ENCODE peak calls at places on chromosomes 13 and 19, in eight cellular contexts. Q is choroid plexus epithelial cell; W is SW480; I is hippocampal formation; L is A172; K is MM.1S; V is stimulated activated CD4-positive, alpha-beta T cell treated with anti-CD3 and anti-CD28 coated beads, Interleukin-12 subunit alpha, Interleukin-12 subunit beta, amount 100 ng/mL, for 24 hours; C is Peyer's patch. M is an unnamed sample.
A peak's percentile ranks its signal among the peaks of the same experiment; 100 is the strongest.

GRCh38 chr19:2523630-2524311 is 47.8 kb downstream of the GADD45B start:
- DNase-seq in W (peak; percentile 87), V (no peak), Q (peak; percentile 68), C (no peak), L (peak; percentile 95), K (no peak), I (peak; percentile 23), M (no peak)

GRCh38 chr13:52615817-52616216 is 26.4 kb upstream of the HNRNPA1L2 start:
- DNase-seq in L (no peak), C (no peak), I (no peak), V (no peak), K (peak; percentile 28), W (peak; percentile 15), Q (no peak), M (no peak)

GRCh38 chr13:109649713-109650112 is 136.7 kb downstream of the IRS2 start:
- DNase-seq in I (no peak), W (no peak), C (no peak), L (no peak), V (no peak), K (no peak), Q (no peak), M (no peak)

GRCh38 chr13:49292742-49293498 is 45.2 kb downstream of the CDADC1 start:
- DNase-seq in W (peak; percentile 23), C (no peak), V (no peak), Q (peak; percentile 91), K (no peak), I (no peak), L (no peak), M (no peak)

GRCh38 chr13:73334459-73334858 is 275.7 kb downstream of the KLF5 start:
- DNase-seq in L (no peak), K (no peak), I (no peak), V (no peak), W (no peak), C (no peak), Q (no peak), M (no peak)

GRCh38 chr19:41935781-41936415 is 7.6 kb upstream of the ERFL start:
- DNase-seq in K (no peak), I (no peak), Q (no peak), C (no peak), W (no peak), L (peak; percentile 29), V (no peak), M (no peak)

GRCh38 chr13:93660664-93661063 is 434.1 kb downstream of the GPC6 start:
- DNase-seq in Q (no peak), I (no peak), C (no peak), K (no peak), V (no peak), L (no peak), W (no peak), M (no peak)

GRCh38 chr19:10290876-10291553 is 1.3 kb downstream of the ICAM5 start:
- DNase-seq in Q (peak; percentile 59), I (no peak), K (peak; percentile 32), W (peak; percentile 59), L (peak; percentile 33), V (no peak), C (peak; percentile 51), M (peak; percentile 69)

GRCh38 chr19:850221-850978 is 1.7 kb upstream of the ELANE start:
- DNase-seq in K (no peak), V (no peak), L (peak; percentile 88), W (peak; percentile 32), C (peak; percentile 42), I (no peak), Q (peak; percentile 90), M (no peak)

GRCh38 chr13:78239681-78240080 is 321.1 kb upstream of the EDNRB start:
- DNase-seq in L (no peak), V (no peak), C (no peak), W (peak; percentile 11), I (no peak), Q (no peak), K (no peak), M (no peak)

GRCh38 chr19:51372021-51372648 is 319 bp downstream of the NKG7 start:
- DNase-seq in K (no peak), C (no peak), V (no peak), Q (no peak), L (no peak), W (no peak), I (no peak), M (no peak)

GRCh38 chr13:73274147-73274546 is 215.3 kb downstream of the KLF5 start:
- DNase-seq in K (no peak), L (peak; percentile 37), V (no peak), Q (peak; percentile 26), I (no peak), C (no peak), W (no peak), M (no peak)

GRCh38 chr19:343941-344624 is 513 bp downstream of the MIER2 start:
- DNase-seq in Q (peak; percentile 21), I (no peak), K (no peak), C (no peak), V (peak; percentile 8), L (peak; percentile 23), W (no peak), M (peak; percentile 80)

GRCh38 chr19:38650911-38651584 is 3.6 kb downstream of the ACTN4 start:
- DNase-seq in I (no peak), W (peak; percentile 67), L (peak; percentile 65), V (no peak), C (no peak), K (no peak), Q (peak; percentile 48), M (no peak)

GRCh38 chr13:47991859-47992258 is 9.2 kb downstream of the SUCLA2 start:
- DNase-seq in L (no peak), K (no peak), I (no peak), W (no peak), V (no peak), C (no peak), Q (no peak), M (no peak)

GRCh38 chr19:13020002-13020414 is 24.7 kb downstream of the NFIX start:
- DNase-seq in I (no peak), C (no peak), Q (no peak), K (no peak), W (no peak), L (no peak), V (no peak), M (no peak)

GRCh38 chr13:37488682-37489081 is 109.9 kb downstream of the POSTN start:
- DNase-seq in K (no peak), V (no peak), I (no peak), Q (peak; percentile 53), L (no peak), W (no peak), C (no peak), M (no peak)

GRCh38 chr13:106291006-106291405 is 244.5 kb downstream of the EFNB2 start:
- DNase-seq in Q (peak; percentile 73), W (no peak), I (no peak), C (no peak), V (no peak), L (peak; percentile 48), K (no peak), M (no peak)

GRCh38 chr19:30682576-30683536 is 310.7 kb downstream of the ZNF536 start:
- DNase-seq in L (peak; percentile 79), W (peak; percentile 52), V (peak; percentile 51), C (peak; percentile 32), Q (peak; percentile 87), K (peak; percentile 30), I (peak; percentile 77), M (peak; percentile 80)

GRCh38 chr13:96898212-96898611 is 96.1 kb downstream of the OXGR1 start:
- DNase-seq in C (no peak), I (no peak), W (no peak), Q (peak; percentile 11), V (no peak), K (no peak), L (no peak), M (no peak)

GRCh38 chr13:37163626-37164365 is 58.3 kb upstream of the CSNK1A1L start:
- DNase-seq in K (no peak), L (no peak), Q (no peak), W (no peak), I (no peak), V (no peak), C (no peak), M (no peak)

GRCh38 chr19:32911467-32911866 is 41.9 kb upstream of the SLC7A9 start:
- DNase-seq in W (no peak), K (no peak), Q (no peak), V (no peak), I (no peak), C (no peak), L (no peak), M (no peak)

GRCh38 chr19:18152444-18152816 is 533 bp upstream of the PIK3R2 start:
- DNase-seq in Q (peak; percentile 99), C (peak; percentile 100), I (peak; percentile 91), K (peak; percentile 98), W (peak; percentile 94), L (peak; percentile 98), V (peak; percentile 99), M (peak; percentile 92)

GRCh38 chr19:33624586-33625153 is 2.9 kb downstream of the CHST8 start:
- DNase-seq in L (no peak), C (no peak), W (peak; percentile 63), V (no peak), Q (no peak), K (no peak), I (no peak), M (no peak)

GRCh38 chr13:99871249-99871898 is 100.2 kb downstream of the ZIC5 start:
- DNase-seq in C (no peak), K (no peak), L (no peak), V (no peak), W (no peak), Q (no peak), I (no peak), M (no peak)

GRCh38 chr19:13996928-13997636 is 9.0 kb downstream of the RFX1 start:
- DNase-seq in L (no peak), K (no peak), Q (no peak), V (no peak), I (no peak), C (no peak), W (no peak), M (no peak)

GRCh38 chr13:99374994-99375805 is 68.0 kb upstream of the GPR183 start:
- DNase-seq in C (peak; percentile 91), K (no peak), Q (no peak), I (no peak), V (no peak), W (no peak), L (no peak), M (no peak)

GRCh38 chr13:103282571-103283450 is 216.6 kb upstream of the SLC10A2 start:
- DNase-seq in I (no peak), L (peak; percentile 71), C (no peak), W (peak; percentile 48), V (no peak), K (no peak), Q (peak; percentile 93), M (no peak)

GRCh38 chr19:8320564-8321066 is 560 bp downstream of the NDUFA7 start:
- DNase-seq in Q (no peak), L (no peak), W (no peak), I (no peak), V (no peak), C (no peak), K (peak; percentile 45), M (no peak)

GRCh38 chr13:39317284-39317683 is 279.0 kb downstream of the NHLRC3 start:
- DNase-seq in Q (peak; percentile 84), I (no peak), C (no peak), K (no peak), W (no peak), L (peak; percentile 3), V (no peak), M (no peak)

GRCh38 chr13:110387451-110388140 is 80.5 kb downstream of the COL4A2 start:
- DNase-seq in Q (peak; percentile 85), W (no peak), C (no peak), I (no peak), V (peak; percentile 3), L (peak; percentile 86), K (no peak), M (no peak)

GRCh38 chr19:57709616-57710015 is 612 bp upstream of the ZNF154 start:
- DNase-seq in W (no peak), Q (no peak), I (no peak), V (no peak), C (no peak), L (no peak), K (no peak), M (no peak)

GRCh38 chr19:52370341-52370710 is 603 bp downstream of the ZNF880 start:
- DNase-seq in I (no peak), K (no peak), C (no peak), L (no peak), Q (no peak), W (no peak), V (no peak), M (no peak)

GRCh38 chr13:113774177-113775107 is 15.4 kb downstream of the TMEM255B start:
- DNase-seq in V (no peak), K (no peak), Q (no peak), C (no peak), L (peak; percentile 78), W (no peak), I (no peak), M (no peak)

M was measured in D721Med.